ENCODE peak calls at places on chromosomes 4 and X, in eight cellular contexts. P, B, L, G, N, S, O and Q are unnamed samples.

GRCh38 chr4:113645771-113646455 is 115.6 kb downstream of the CAMK2D start:
- DNase-seq in P (no peak), B (no peak), L (no peak), G (no peak), N (no peak), S (no peak), O (peak), Q (peak)

GRCh38 chrX:2576793-2577192 is 76.0 kb upstream of the DHRSX start:
- DNase-seq in P (no peak), B (no peak), L (no peak), G (no peak), N (no peak), S (no peak), O (no peak), Q (no peak)

GRCh38 chrX:95885074-95885473 is 799.6 kb upstream of the DIAPH2 start:
- DNase-seq in P (no peak), B (no peak), L (no peak), G (no peak), N (no peak), S (no peak), O (no peak), Q (no peak)

GRCh38 chrX:1453951-1454785 is 1.5 kb upstream of the ASMTL start:
- DNase-seq in P (peak), B (no peak), L (peak), G (peak), N (peak), S (peak), O (peak), Q (no peak)

GRCh38 chr4:45453258-45453841 is 670.5 kb downstream of the GABRG1 start:
- DNase-seq in P (no peak), B (no peak), L (no peak), G (peak), N (no peak), S (no peak), O (no peak), Q (peak)

GRCh38 chr4:169167958-169168357 is 102.8 kb downstream of the SH3RF1 start:
- DNase-seq in P (no peak), B (no peak), L (no peak), G (no peak), N (no peak), S (no peak), O (no peak), Q (no peak)

GRCh38 chrX:23783569-23784486 is 855 bp downstream of the SAT1 start:
- DNase-seq in P (no peak), B (no peak), L (no peak), G (no peak), N (no peak), S (no peak), O (no peak), Q (no peak)

GRCh38 chr4:8254076-8254475 is 15.5 kb upstream of the HTRA3 start:
- DNase-seq in P (no peak), B (no peak), L (no peak), G (no peak), N (no peak), S (no peak), O (no peak), Q (no peak)

GRCh38 chr4:123233409-123233808 is 163.2 kb upstream of the SPRY1 start:
- DNase-seq in P (no peak), B (no peak), L (no peak), G (no peak), N (no peak), S (no peak), O (no peak), Q (no peak)

GRCh38 chr4:148030486-148030885 is 298.6 kb downstream of the ARHGAP10 start:
- DNase-seq in P (no peak), B (no peak), L (no peak), G (no peak), N (no peak), S (no peak), O (peak), Q (no peak)

GRCh38 chr4:105923507-105924238 is 28.4 kb downstream of the NPNT start:
- DNase-seq in P (no peak), B (no peak), L (no peak), G (no peak), N (no peak), S (no peak), O (no peak), Q (peak)

GRCh38 chrX:78092296-78092695 is 11.8 kb upstream of the PGK1 start:
- DNase-seq in P (no peak), B (no peak), L (no peak), G (peak), N (no peak), S (no peak), O (no peak), Q (no peak)

GRCh38 chr4:162497564-162498167 is 333.9 kb upstream of the FSTL5 start:
- DNase-seq in P (no peak), B (peak), L (no peak), G (peak), N (no peak), S (no peak), O (peak), Q (no peak)

GRCh38 chr4:143986173-143986572 is 33.0 kb downstream of the GYPB start:
- DNase-seq in P (no peak), B (no peak), L (no peak), G (no peak), N (no peak), S (no peak), O (no peak), Q (no peak)

GRCh38 chr4:126405369-126405982 is 1090.7 kb downstream of the FAT4 start:
- DNase-seq in P (no peak), B (no peak), L (no peak), G (peak), N (no peak), S (no peak), O (peak), Q (no peak)

GRCh38 chr4:120557372-120557771 is 365.2 kb downstream of the PRDM5 start:
- DNase-seq in P (no peak), B (no peak), L (no peak), G (no peak), N (no peak), S (no peak), O (no peak), Q (no peak)

DNA sequence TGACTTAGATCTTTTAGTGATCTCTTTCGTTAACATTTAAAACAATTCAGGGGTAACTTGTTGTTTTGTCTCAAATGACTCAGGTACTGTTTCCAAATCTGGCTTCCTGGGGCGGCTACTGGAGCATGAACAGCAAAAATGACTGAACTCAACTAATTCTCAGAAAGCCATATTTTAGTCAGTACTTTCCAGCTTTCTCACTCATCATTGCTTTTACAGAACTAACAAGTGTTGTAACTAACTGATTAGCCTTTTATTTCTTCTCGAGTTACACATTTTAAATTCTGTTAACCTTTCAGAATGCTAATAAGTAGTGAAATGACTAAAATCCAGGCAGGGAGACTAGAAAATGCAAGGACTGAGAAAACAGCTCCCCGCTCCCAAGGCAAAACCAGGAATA is 55.3 kb downstream of the JADE3 start:
- DNase-seq in P (no peak), B (no peak), L (no peak), G (no peak), N (no peak), S (no peak), O (no peak), Q (no peak)
- H3K4me3 ChIP-seq in P (no peak), B (no peak), L (no peak), G (no peak), N (no peak), S (no peak), O (no peak), Q (no peak)

GRCh38 chr4:2462218-2462991 is 6.5 kb upstream of the RNF4 start:
- DNase-seq in P (no peak), B (no peak), L (peak), G (peak), N (peak), S (peak), O (no peak), Q (no peak)
- TF ChIP-seq CTCF in P (peak), B (peak), L (peak), G (peak), N (peak), S (peak), O (peak), Q (no peak)

GRCh38 chrX:21150208-21150607 is 224.0 kb upstream of the CNKSR2 start:
- DNase-seq in P (no peak), B (no peak), L (no peak), G (no peak), N (no peak), S (no peak), O (no peak), Q (no peak)
- H3K4me3 ChIP-seq in P (no peak), B (no peak), L (no peak), G (no peak), N (no peak), S (no peak), O (no peak), Q (no peak)

DNA sequence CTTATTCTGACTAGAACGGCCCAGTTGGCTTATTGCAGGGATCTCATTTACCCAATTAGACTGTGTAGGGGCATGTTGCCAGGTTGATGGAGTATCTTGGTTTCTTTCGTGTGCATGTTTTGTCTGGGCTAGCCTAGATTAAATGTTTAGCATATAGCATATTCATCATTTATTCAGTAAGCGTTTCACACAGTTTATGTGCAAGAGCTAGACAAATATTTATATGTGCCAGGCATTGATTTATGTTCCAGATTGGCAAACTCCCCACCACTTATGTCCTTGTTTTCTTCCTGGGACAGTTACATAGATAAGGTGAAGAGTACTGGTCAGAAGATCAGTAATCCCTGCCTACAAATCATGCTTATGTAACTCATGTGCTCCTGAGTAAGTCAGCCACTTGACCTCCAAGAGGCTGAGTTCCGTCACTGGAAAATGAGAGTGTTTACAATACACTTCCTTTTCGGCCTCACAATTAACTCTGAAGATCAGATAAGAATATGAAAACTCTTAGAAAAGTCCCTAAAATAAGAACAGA is 57.2 kb downstream of the RUFY3 start:
- DNase-seq in P (no peak), B (no peak), L (no peak), G (no peak), N (no peak), S (no peak), O (no peak), Q (no peak)
- TF ChIP-seq CTCF in P (no peak), B (no peak), L (no peak), G (no peak), N (no peak), S (no peak), O (no peak), Q (no peak)

GRCh38 chr4:189204616-189205015 is 736.1 kb upstream of the FRG1 start:
- DNase-seq in P (no peak), B (no peak), L (no peak), G (no peak), N (no peak), S (no peak), O (no peak), Q (no peak)

GRCh38 chr4:189206953-189207352 is 733.7 kb upstream of the FRG1 start:
- DNase-seq in P (no peak), B (no peak), L (no peak), G (no peak), N (no peak), S (no peak), O (no peak), Q (no peak)

GRCh38 chr4:189200346-189200745 is 740.3 kb upstream of the FRG1 start:
- DNase-seq in P (no peak), B (no peak), L (no peak), G (no peak), N (no peak), S (no peak), O (no peak), Q (no peak)

GRCh38 chr4:189202182-189202868 is 738.3 kb upstream of the FRG1 start:
- DNase-seq in P (peak), B (no peak), L (peak), G (peak), N (no peak), S (peak), O (peak), Q (no peak)

GRCh38 chr4:189202869-189203271 is 737.8 kb upstream of the FRG1 start:
- DNase-seq in P (no peak), B (no peak), L (no peak), G (no peak), N (no peak), S (no peak), O (peak), Q (no peak)
- H3K4me3 ChIP-seq in P (peak), B (no peak), L (no peak), G (peak), N (no peak), S (no peak), O (peak), Q (no peak)

DNA sequence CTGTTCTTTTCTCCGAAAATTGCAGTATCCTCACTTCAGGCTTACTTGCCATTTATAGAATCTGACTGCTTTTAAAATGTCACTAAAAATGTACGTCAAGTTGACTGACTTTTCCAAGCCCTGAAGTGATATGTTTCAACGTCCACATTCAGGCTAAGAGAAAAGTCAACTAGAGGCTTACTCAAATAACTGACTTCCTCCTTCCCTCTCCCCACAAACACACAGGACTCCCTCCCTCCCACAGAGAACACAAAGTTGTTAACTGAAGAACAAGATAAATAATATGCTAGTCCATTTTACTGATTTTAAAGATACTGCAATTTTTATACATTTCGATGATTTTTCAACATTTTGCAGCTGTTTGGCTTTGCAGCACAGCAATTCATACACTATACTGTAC is 13.8 kb upstream of the CDKL2 start:
- DNase-seq in P (no peak), B (no peak), L (no peak), G (no peak), N (no peak), S (no peak), O (no peak), Q (no peak)
- TF ChIP-seq CTCF in P (no peak), B (no peak), L (no peak), G (no peak), N (no peak), S (no peak), O (no peak), Q (no peak)